ENCODE peak calls at places on chromosomes 7 and 10, in ten cellular contexts. F, E, V, W, T, U, J, R, M and L are unnamed samples.

GRCh38 chr10:72093450-72093849 is 5.1 kb upstream of the SPOCK2 start:
- DNase-seq in F (no peak), E (no peak), V (no peak), W (no peak), T (no peak), U (no peak), J (no peak), R (no peak), M (no peak), L (no peak)

GRCh38 chr10:60197206-60197605 is 192.5 kb downstream of the ANK3 start:
- DNase-seq in F (no peak), E (no peak), V (no peak), W (no peak), T (no peak), U (no peak), J (no peak), R (no peak), M (no peak), L (no peak)

GRCh38 chr10:60314306-60314940 is 75.3 kb downstream of the ANK3 start:
- DNase-seq in F (no peak), E (no peak), V (peak), W (no peak), T (peak), U (no peak), J (peak), R (no peak), M (no peak), L (no peak)

GRCh38 chr10:28975891-28976471 is 298.7 kb downstream of the BAMBI start:
- DNase-seq in F (no peak), E (no peak), V (peak), W (no peak), T (no peak), U (no peak), J (no peak), R (no peak), M (no peak), L (no peak)

GRCh38 chr7:55481126-55481525 is 91.2 kb downstream of the VOPP1 start:
- DNase-seq in F (peak), E (no peak), V (no peak), W (no peak), T (no peak), U (no peak), J (no peak), R (no peak), M (peak), L (no peak)

GRCh38 chr10:93456480-93456879 is 25.7 kb downstream of the MYOF start:
- DNase-seq in F (no peak), E (no peak), V (no peak), W (no peak), T (no peak), U (no peak), J (no peak), R (no peak), M (no peak), L (no peak)

GRCh38 chr7:11786186-11786585 is 45.8 kb downstream of the THSD7A start:
- DNase-seq in F (no peak), E (no peak), V (peak), W (no peak), T (peak), U (no peak), J (no peak), R (no peak), M (no peak), L (no peak)

GRCh38 chr7:137816696-137817320 is 30.0 kb downstream of the DGKI start:
- DNase-seq in F (no peak), E (no peak), V (peak), W (no peak), T (peak), U (no peak), J (no peak), R (no peak), M (no peak), L (no peak)

GRCh38 chr7:36775061-36775631 is 50.9 kb upstream of the AOAH start:
- DNase-seq in F (no peak), E (no peak), V (no peak), W (no peak), T (no peak), U (no peak), J (no peak), R (no peak), M (no peak), L (no peak)

GRCh38 chr7:110186334-110186733 is 904.6 kb upstream of the LRRN3 start:
- DNase-seq in F (no peak), E (no peak), V (no peak), W (no peak), T (peak), U (no peak), J (no peak), R (no peak), M (no peak), L (no peak)

GRCh38 chr10:79191951-79192676 is 123.3 kb downstream of the ZMIZ1 start:
- DNase-seq in F (no peak), E (no peak), V (no peak), W (no peak), T (no peak), U (no peak), J (no peak), R (no peak), M (no peak), L (no peak)

GRCh38 chr7:17205850-17206353 is 92.5 kb upstream of the AHR start:
- DNase-seq in F (no peak), E (no peak), V (no peak), W (no peak), T (no peak), U (no peak), J (no peak), R (no peak), M (no peak), L (no peak)

GRCh38 chr7:44637788-44638594 is 31.6 kb downstream of the OGDH start:
- DNase-seq in F (no peak), E (no peak), V (peak), W (no peak), T (peak), U (no peak), J (peak), R (no peak), M (peak), L (peak)

GRCh38 chr10:124446830-124447740 is 2.8 kb downstream of the NKX1-2 start:
- DNase-seq in F (no peak), E (no peak), V (no peak), W (no peak), T (no peak), U (no peak), J (no peak), R (no peak), M (no peak), L (no peak)

GRCh38 chr10:124450010-124450782 is at the start of gene NKX1-2:
- DNase-seq in F (no peak), E (no peak), V (no peak), W (no peak), T (no peak), U (peak), J (no peak), R (no peak), M (peak), L (no peak)

GRCh38 chr10:124449170-124450009 is 445 bp downstream of the NKX1-2 start:
- DNase-seq in F (no peak), E (no peak), V (no peak), W (no peak), T (peak), U (no peak), J (no peak), R (no peak), M (no peak), L (no peak)

GRCh38 chr10:124447741-124448466 is 1.9 kb downstream of the NKX1-2 start:
- DNase-seq in F (no peak), E (no peak), V (no peak), W (no peak), T (no peak), U (no peak), J (no peak), R (no peak), M (no peak), L (no peak)

GRCh38 chr10:124448696-124449169 is 1.1 kb downstream of the NKX1-2 start:
- DNase-seq in F (no peak), E (no peak), V (no peak), W (no peak), T (no peak), U (peak), J (no peak), R (no peak), M (peak), L (no peak)
- TF ChIP-seq CTCF in F (no peak), E (no peak), V (no peak), W (no peak), T (peak), U (peak), J (no peak), R (peak), M (peak), L (no peak)

GRCh38 chr7:70589590-70589989 is 542.4 kb upstream of the GALNT17 start:
- DNase-seq in F (no peak), E (no peak), V (no peak), W (no peak), T (no peak), U (no peak), J (no peak), R (no peak), M (no peak), L (no peak)

GRCh38 chr7:70588151-70588550 is 543.8 kb upstream of the GALNT17 start:
- DNase-seq in F (no peak), E (no peak), V (no peak), W (no peak), T (no peak), U (no peak), J (no peak), R (no peak), M (no peak), L (no peak)

GRCh38 chr7:70587739-70588138 is 544.2 kb upstream of the GALNT17 start:
- DNase-seq in F (no peak), E (no peak), V (no peak), W (no peak), T (no peak), U (no peak), J (no peak), R (no peak), M (no peak), L (no peak)

GRCh38 chr7:70588610-70589009 is 543.3 kb upstream of the GALNT17 start:
- DNase-seq in F (no peak), E (no peak), V (no peak), W (no peak), T (no peak), U (no peak), J (no peak), R (no peak), M (no peak), L (no peak)

DNA sequence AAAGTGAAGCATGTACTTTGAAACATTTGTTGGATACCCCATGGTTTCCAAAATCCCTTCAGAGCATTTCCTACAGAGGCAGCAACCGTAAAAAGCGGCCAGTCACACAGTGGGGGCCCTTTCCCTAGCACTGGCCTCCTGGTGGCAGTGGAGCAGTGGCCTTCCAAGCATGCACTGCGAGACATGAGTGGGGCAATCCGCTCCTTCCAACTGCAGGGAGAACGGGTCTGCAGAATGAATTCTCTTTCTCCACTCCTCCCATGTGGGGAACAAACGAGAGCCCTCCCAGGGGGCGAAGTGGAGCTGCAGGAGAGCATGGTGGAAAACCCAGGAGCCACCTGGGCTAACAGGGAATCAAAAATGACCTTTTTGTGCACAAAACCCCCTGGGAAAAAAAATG is 542.9 kb upstream of the GALNT17 start:
- DNase-seq in F (no peak), E (no peak), V (no peak), W (no peak), T (no peak), U (no peak), J (no peak), R (no peak), M (peak), L (no peak)
- TF ChIP-seq CTCF in F (no peak), E (no peak), V (no peak), W (no peak), T (no peak), U (no peak), J (no peak), R (no peak), M (no peak), L (no peak)

GRCh38 chr7:91852263-91852741 is 28.2 kb downstream of the MTERF1 start:
- DNase-seq in F (no peak), E (no peak), V (peak), W (no peak), T (peak), U (no peak), J (peak), R (no peak), M (no peak), L (no peak)
- TF ChIP-seq CTCF in F (no peak), E (no peak), V (peak), W (no peak), T (peak), U (no peak), J (peak), R (peak), M (peak), L (no peak)

GRCh38 chr10:124267231-124267885 is 151.4 kb downstream of the OAT start:
- DNase-seq in F (no peak), E (no peak), V (peak), W (no peak), T (no peak), U (no peak), J (no peak), R (no peak), M (no peak), L (no peak)
- TF ChIP-seq CTCF in F (no peak), E (no peak), V (no peak), W (no peak), T (no peak), U (no peak), J (no peak), R (no peak), M (no peak), L (no peak)

GRCh38 chr10:7218974-7219373 is 191.9 kb downstream of the SFMBT2 start:
- DNase-seq in F (no peak), E (no peak), V (peak), W (no peak), T (no peak), U (no peak), J (no peak), R (no peak), M (no peak), L (no peak)
- TF ChIP-seq CTCF in F (no peak), E (no peak), V (peak), W (no peak), T (no peak), U (no peak), J (no peak), R (no peak), M (peak), L (no peak)